ENCODE peak calls at places on chromosomes 11 and 22, in six cellular contexts. Z is fibroblast of mammary gland, X is neuronal stem cell, G is GDM1, U is EH, H is right cardiac atrium. S is an unnamed sample.

GRCh38 chr11:35466058-35466457 is 46.7 kb upstream of the SLC1A2 start:
- DNase-seq in Z (no peak), X (no peak), G (no peak), U (no peak), H (no peak), S (no peak)

GRCh38 chr11:72589802-72590761 is 84.1 kb downstream of the PDE2A start:
- DNase-seq in Z (peak; percentile 18), X (peak; percentile 63), G (no peak), U (peak; percentile 17), H (peak; percentile 75), S (peak; percentile 72)

GRCh38 chr11:1652442-1652777 is 22.8 kb downstream of the KRTAP5-5 start:
- DNase-seq in Z (no peak), X (no peak), G (no peak), U (no peak), H (no peak), S (no peak)

GRCh38 chr22:27269751-27270586 is 531.6 kb downstream of the MN1 start:
- DNase-seq in Z (no peak), X (no peak), G (no peak), U (no peak), H (no peak), S (no peak)

GRCh38 chr11:2770556-2771301 is 70.9 kb upstream of the KCNQ1OT1 start:
- DNase-seq in Z (no peak), X (no peak), G (no peak), U (peak; percentile 21), H (no peak), S (no peak)

GRCh38 chr11:57480409-57481137 is 20.2 kb downstream of the RTN4RL2 start:
- DNase-seq in Z (peak; percentile 58), X (no peak), G (peak; percentile 35), U (peak; percentile 61), H (peak; percentile 88), S (peak; percentile 80)

GRCh38 chr22:40345271-40345670 is 1.0 kb upstream of the ADSL start:
- DNase-seq in Z (peak; percentile 61), X (no peak), G (no peak), U (peak; percentile 22), H (no peak), S (no peak)

GRCh38 chr11:92745186-92745585 is 224.3 kb upstream of the MTNR1B start:
- DNase-seq in Z (no peak), X (no peak), G (no peak), U (no peak), H (no peak), S (no peak)

GRCh38 chr11:101880208-101880607 is 34.6 kb upstream of the CEP126 start:
- DNase-seq in Z (peak; percentile 82), X (no peak), G (no peak), U (peak; percentile 75), H (no peak), S (no peak)

GRCh38 chr11:117188620-117189081 is 10.1 kb downstream of the SIDT2 start:
- DNase-seq in Z (no peak), X (no peak), G (no peak), U (no peak), H (peak; percentile 77), S (no peak)

S was measured in retina.